ENCODE peak calls at places on chromosomes 13 and 19, in four cellular contexts. T, I, M and H are unnamed samples.

GRCh38 chr19:55643003-55643732 is at the start of gene ZNF581:
- DNase-seq in T (peak; percentile 65), I (peak; percentile 46), M (peak; percentile 87), H (peak; percentile 73)

GRCh38 chr13:111555268-111555633 is 234.8 kb downstream of the TEX29 start:
- DNase-seq in T (no peak), I (no peak), M (no peak), H (no peak)

GRCh38 chr13:40818926-40819325 is 29.5 kb downstream of the SLC25A15 start:
- DNase-seq in T (no peak), I (no peak), M (no peak), H (no peak)

GRCh38 chr13:21139374-21139773 is 37.0 kb downstream of the SKA3 start:
- DNase-seq in T (no peak), I (no peak), M (no peak), H (no peak)

GRCh38 chr19:44684892-44685847 is 13.8 kb upstream of the CEACAM16 start:
- DNase-seq in T (no peak), I (no peak), M (peak; percentile 86), H (no peak)

GRCh38 chr13:95185851-95186250 is 115.4 kb downstream of the ABCC4 start:
- DNase-seq in T (no peak), I (no peak), M (no peak), H (no peak)

GRCh38 chr19:3357362-3357730 is 9.0 kb upstream of the NFIC start:
- DNase-seq in T (no peak), I (no peak), M (no peak), H (no peak)

GRCh38 chr19:6519289-6519688 is 11.5 kb upstream of the TNFSF9 start:
- DNase-seq in T (no peak), I (no peak), M (peak; percentile 39), H (no peak)

GRCh38 chr19:35885225-35885624 is 15.1 kb downstream of the NFKBID start:
- DNase-seq in T (no peak), I (no peak), M (no peak), H (no peak)

GRCh38 chr19:6038634-6039405 is 60.9 kb upstream of the RANBP3 start:
- DNase-seq in T (no peak), I (no peak), M (no peak), H (no peak)

GRCh38 chr13:97371486-97372109 is 62.4 kb upstream of the RAP2A start:
- DNase-seq in T (no peak), I (no peak), M (no peak), H (no peak)

GRCh38 chr13:24860775-24861174 is 96.8 kb downstream of the RNF17 start:
- DNase-seq in T (no peak), I (no peak), M (no peak), H (no peak)

GRCh38 chr19:40831502-40832430 is 18.5 kb downstream of the CYP2A6 start:
- DNase-seq in T (peak; percentile 7), I (no peak), M (peak; percentile 31), H (no peak)

GRCh38 chr13:113158946-113159345 is 498 bp downstream of the PROZ start:
- DNase-seq in T (no peak), I (no peak), M (no peak), H (no peak)

GRCh38 chr19:49106648-49107135 is 7.5 kb upstream of the LIN7B start:
- DNase-seq in T (peak; percentile 56), I (no peak), M (peak; percentile 69), H (peak; percentile 63)

GRCh38 chr19:33702606-33703437 is 81.1 kb downstream of the CHST8 start:
- DNase-seq in T (no peak), I (no peak), M (no peak), H (no peak)